ENCODE peak calls at places on chromosomes 5 and 9, in eight cellular contexts. One of them, this sample, is unnamed.

GRCh38 chr9:73494894-73495293 is 343.2 kb downstream of the ANXA1 start:
- ATAC-seq in HepG2: no peak
- ATAC-seq in Panc1: no peak
- ATAC-seq in K562: no peak
- ATAC-seq in GM12878: no peak
- ATAC-seq in HCT116: no peak
- ATAC-seq in GM23338: no peak
- ATAC-seq in upper lobe of left lung: no peak
- ATAC-seq in this sample: no peak

GRCh38 chr5:96381526-96381925 is 51.5 kb downstream of the PCSK1 start:
- ATAC-seq in K562: peak
- ATAC-seq in HCT116: no peak
- ATAC-seq in GM23338: peak
- ATAC-seq in GM12878: peak
- ATAC-seq in Panc1: no peak
- ATAC-seq in HepG2: peak
- ATAC-seq in upper lobe of left lung: no peak
- ATAC-seq in this sample: no peak

GRCh38 chr5:142492781-142493281 is 168.0 kb upstream of the SPRY4 start:
- ATAC-seq in upper lobe of left lung: no peak
- ATAC-seq in HepG2: no peak
- ATAC-seq in HCT116: no peak
- ATAC-seq in GM12878: no peak
- ATAC-seq in GM23338: no peak
- ATAC-seq in K562: no peak
- ATAC-seq in Panc1: no peak
- ATAC-seq in this sample: peak

GRCh38 chr5:54301215-54301614 is 9.2 kb downstream of the ARL15 start:
- ATAC-seq in GM12878: no peak
- ATAC-seq in HCT116: no peak
- ATAC-seq in K562: no peak
- ATAC-seq in upper lobe of left lung: no peak
- ATAC-seq in Panc1: no peak
- ATAC-seq in HepG2: no peak
- ATAC-seq in GM23338: no peak
- ATAC-seq in this sample: no peak

GRCh38 chr9:114382951-114383865 is 4.6 kb downstream of the AKNA start:
- ATAC-seq in GM12878: peak
- ATAC-seq in HCT116: no peak
- ATAC-seq in Panc1: peak
- ATAC-seq in HepG2: peak
- ATAC-seq in GM23338: peak
- ATAC-seq in K562: peak
- ATAC-seq in upper lobe of left lung: no peak
- ATAC-seq in this sample: peak

GRCh38 chr5:140024928-140025327 is 18.2 kb downstream of the NRG2 start:
- ATAC-seq in Panc1: no peak
- ATAC-seq in upper lobe of left lung: no peak
- ATAC-seq in K562: no peak
- ATAC-seq in HepG2: no peak
- ATAC-seq in GM23338: no peak
- ATAC-seq in HCT116: no peak
- ATAC-seq in GM12878: peak
- ATAC-seq in this sample: no peak

GRCh38 chr9:136613824-136614371 is 48.8 kb upstream of the EGFL7 start:
- ATAC-seq in K562: no peak
- ATAC-seq in GM12878: no peak
- ATAC-seq in upper lobe of left lung: no peak
- ATAC-seq in GM23338: no peak
- ATAC-seq in HCT116: no peak
- ATAC-seq in HepG2: no peak
- ATAC-seq in Panc1: no peak
- ATAC-seq in this sample: peak

GRCh38 chr5:113218906-113219517 is 215.8 kb downstream of the TSSK1B start:
- ATAC-seq in Panc1: no peak
- ATAC-seq in upper lobe of left lung: no peak
- ATAC-seq in HCT116: no peak
- ATAC-seq in HepG2: no peak
- ATAC-seq in GM12878: no peak
- ATAC-seq in K562: no peak
- ATAC-seq in GM23338: no peak
- ATAC-seq in this sample: no peak

GRCh38 chr5:171785517-171785916 is at the start of gene SMIM23:
- ATAC-seq in GM23338: no peak
- ATAC-seq in HepG2: no peak
- ATAC-seq in upper lobe of left lung: no peak
- ATAC-seq in HCT116: no peak
- ATAC-seq in Panc1: no peak
- ATAC-seq in GM12878: no peak
- ATAC-seq in K562: no peak
- ATAC-seq in this sample: no peak

GRCh38 chr5:148949871-148950863 is 112.7 kb downstream of the SH3TC2 start:
- ATAC-seq in GM23338: peak
- ATAC-seq in upper lobe of left lung: peak
- ATAC-seq in HepG2: no peak
- ATAC-seq in HCT116: no peak
- ATAC-seq in Panc1: no peak
- ATAC-seq in K562: no peak
- ATAC-seq in GM12878: no peak
- ATAC-seq in this sample: peak

GRCh38 chr5:142756576-142756975 is 13.6 kb upstream of the ARHGAP26 start:
- ATAC-seq in Panc1: no peak
- ATAC-seq in HepG2: no peak
- ATAC-seq in GM12878: no peak
- ATAC-seq in GM23338: no peak
- ATAC-seq in upper lobe of left lung: no peak
- ATAC-seq in HCT116: no peak
- ATAC-seq in K562: no peak
- ATAC-seq in this sample: no peak

GRCh38 chr9:114082017-114082735 is 4.1 kb upstream of the AMBP start:
- ATAC-seq in Panc1: peak
- ATAC-seq in HCT116: peak
- ATAC-seq in GM23338: peak
- ATAC-seq in K562: peak
- ATAC-seq in HepG2: peak
- ATAC-seq in GM12878: peak
- ATAC-seq in upper lobe of left lung: peak
- ATAC-seq in this sample: peak

GRCh38 chr9:129630967-129631672 is 5.2 kb downstream of the NTMT1 start:
- ATAC-seq in GM23338: peak
- ATAC-seq in K562: no peak
- ATAC-seq in HCT116: no peak
- ATAC-seq in GM12878: no peak
- ATAC-seq in Panc1: peak
- ATAC-seq in upper lobe of left lung: no peak
- ATAC-seq in HepG2: no peak
- ATAC-seq in this sample: no peak

GRCh38 chr9:16022228-16022627 is 469.4 kb downstream of the CCDC171 start:
- ATAC-seq in upper lobe of left lung: no peak
- ATAC-seq in Panc1: no peak
- ATAC-seq in K562: no peak
- ATAC-seq in HepG2: no peak
- ATAC-seq in HCT116: no peak
- ATAC-seq in GM23338: peak
- ATAC-seq in GM12878: no peak
- ATAC-seq in this sample: no peak

GRCh38 chr9:121350993-121351561 is 19.0 kb downstream of the STOM start:
- ATAC-seq in K562: peak
- ATAC-seq in GM12878: no peak
- ATAC-seq in HepG2: no peak
- ATAC-seq in Panc1: no peak
- ATAC-seq in upper lobe of left lung: peak
- ATAC-seq in HCT116: peak
- ATAC-seq in GM23338: no peak
- ATAC-seq in this sample: peak

GRCh38 chr5:139769477-139769876 is 26.1 kb upstream of the PSD2 start:
- ATAC-seq in Panc1: no peak
- ATAC-seq in K562: no peak
- ATAC-seq in HCT116: no peak
- ATAC-seq in HepG2: no peak
- ATAC-seq in upper lobe of left lung: no peak
- ATAC-seq in GM12878: no peak
- ATAC-seq in GM23338: no peak
- ATAC-seq in this sample: no peak

GRCh38 chr5:38212307-38212706 is 46.1 kb upstream of the EGFLAM start:
- ATAC-seq in HepG2: no peak
- ATAC-seq in upper lobe of left lung: no peak
- ATAC-seq in GM23338: no peak
- ATAC-seq in HCT116: no peak
- ATAC-seq in K562: no peak
- ATAC-seq in GM12878: no peak
- ATAC-seq in Panc1: no peak
- ATAC-seq in this sample: no peak

GRCh38 chr9:20242767-20243166 is 379.5 kb downstream of the MLLT3 start:
- ATAC-seq in HepG2: no peak
- ATAC-seq in GM12878: peak
- ATAC-seq in upper lobe of left lung: no peak
- ATAC-seq in K562: no peak
- ATAC-seq in HCT116: no peak
- ATAC-seq in GM23338: no peak
- ATAC-seq in Panc1: no peak
- ATAC-seq in this sample: no peak

GRCh38 chr9:109518621-109519335 is 20.7 kb upstream of the PTPN3 start:
- ATAC-seq in GM12878: no peak
- ATAC-seq in K562: no peak
- ATAC-seq in HCT116: no peak
- ATAC-seq in Panc1: no peak
- ATAC-seq in upper lobe of left lung: no peak
- ATAC-seq in GM23338: no peak
- ATAC-seq in HepG2: no peak
- ATAC-seq in this sample: no peak

GRCh38 chr5:74643160-74643562 is 2.6 kb upstream of the ENC1 start:
- ATAC-seq in GM12878: no peak
- ATAC-seq in K562: no peak
- ATAC-seq in upper lobe of left lung: peak
- ATAC-seq in HCT116: no peak
- ATAC-seq in Panc1: no peak
- ATAC-seq in HepG2: no peak
- ATAC-seq in GM23338: no peak
- ATAC-seq in this sample: no peak

GRCh38 chr9:27600254-27600653 is 27.0 kb upstream of the C9orf72 start:
- ATAC-seq in HCT116: no peak
- ATAC-seq in upper lobe of left lung: no peak
- ATAC-seq in K562: no peak
- ATAC-seq in Panc1: no peak
- ATAC-seq in GM23338: peak
- ATAC-seq in HepG2: no peak
- ATAC-seq in GM12878: no peak
- ATAC-seq in this sample: no peak

GRCh38 chr5:42887094-42887493 is 75.4 kb upstream of the SELENOP start:
- ATAC-seq in K562: no peak
- ATAC-seq in Panc1: no peak
- ATAC-seq in HepG2: no peak
- ATAC-seq in HCT116: peak
- ATAC-seq in GM23338: no peak
- ATAC-seq in GM12878: no peak
- ATAC-seq in upper lobe of left lung: no peak
- ATAC-seq in this sample: no peak

DNA sequence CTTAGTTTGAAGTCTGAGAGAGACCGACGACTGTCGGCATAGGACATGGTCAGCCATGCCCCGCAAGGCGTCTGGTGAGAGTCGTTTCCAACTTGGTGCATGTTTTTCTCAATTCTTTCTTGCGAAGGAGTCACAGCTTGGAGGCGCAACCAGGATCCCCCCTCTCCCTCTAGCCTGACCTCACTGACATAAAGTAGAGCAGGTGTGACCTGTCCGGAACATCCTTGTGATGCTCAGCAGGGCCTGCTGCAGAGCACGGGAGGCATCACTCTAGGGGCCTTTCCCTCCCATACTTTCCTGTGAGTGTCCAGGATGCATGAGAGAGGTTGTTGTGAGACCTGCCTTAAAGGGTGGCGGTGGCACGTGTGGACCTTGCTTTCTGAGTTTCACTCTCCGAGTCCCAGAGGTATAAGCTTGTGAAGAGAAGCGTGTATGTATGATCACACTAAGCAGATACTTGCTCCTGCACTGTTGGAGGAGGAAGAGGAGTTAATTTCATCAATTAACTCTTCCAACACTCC is 5.0 kb downstream of the TENT4A start:
- ATAC-seq in GM12878: peak
- ATAC-seq in K562: no peak
- ATAC-seq in HepG2: no peak
- ATAC-seq in Panc1: no peak
- ATAC-seq in GM23338: no peak
- ATAC-seq in upper lobe of left lung: no peak
- ATAC-seq in HCT116: no peak
- ATAC-seq in this sample: no peak
- TF ChIP-seq POLR2AphosphoS5 in GM12878: no peak
- TF ChIP-seq POLR2AphosphoS5 in K562: no peak
- TF ChIP-seq POLR2AphosphoS5 in HepG2: no peak
- TF ChIP-seq POLR2AphosphoS5 in Panc1: no peak
- TF ChIP-seq POLR2AphosphoS5 in GM23338: no peak
- TF ChIP-seq POLR2AphosphoS5 in upper lobe of left lung: no peak
- TF ChIP-seq POLR2AphosphoS5 in HCT116: no peak
- TF ChIP-seq POLR2AphosphoS5 in this sample: no peak

GRCh38 chr5:77850536-77851228 is 74.5 kb upstream of the TBCA start:
- ATAC-seq in K562: no peak
- ATAC-seq in upper lobe of left lung: no peak
- ATAC-seq in GM12878: no peak
- ATAC-seq in Panc1: no peak
- ATAC-seq in HCT116: no peak
- ATAC-seq in GM23338: peak
- ATAC-seq in HepG2: no peak
- ATAC-seq in this sample: no peak
- H3K4me3 ChIP-seq in K562: no peak
- H3K4me3 ChIP-seq in upper lobe of left lung: peak
- H3K4me3 ChIP-seq in GM12878: no peak
- H3K4me3 ChIP-seq in Panc1: no peak
- H3K4me3 ChIP-seq in HCT116: no peak
- H3K4me3 ChIP-seq in GM23338: peak
- H3K4me3 ChIP-seq in HepG2: no peak
- H3K4me3 ChIP-seq in this sample: peak

DNA sequence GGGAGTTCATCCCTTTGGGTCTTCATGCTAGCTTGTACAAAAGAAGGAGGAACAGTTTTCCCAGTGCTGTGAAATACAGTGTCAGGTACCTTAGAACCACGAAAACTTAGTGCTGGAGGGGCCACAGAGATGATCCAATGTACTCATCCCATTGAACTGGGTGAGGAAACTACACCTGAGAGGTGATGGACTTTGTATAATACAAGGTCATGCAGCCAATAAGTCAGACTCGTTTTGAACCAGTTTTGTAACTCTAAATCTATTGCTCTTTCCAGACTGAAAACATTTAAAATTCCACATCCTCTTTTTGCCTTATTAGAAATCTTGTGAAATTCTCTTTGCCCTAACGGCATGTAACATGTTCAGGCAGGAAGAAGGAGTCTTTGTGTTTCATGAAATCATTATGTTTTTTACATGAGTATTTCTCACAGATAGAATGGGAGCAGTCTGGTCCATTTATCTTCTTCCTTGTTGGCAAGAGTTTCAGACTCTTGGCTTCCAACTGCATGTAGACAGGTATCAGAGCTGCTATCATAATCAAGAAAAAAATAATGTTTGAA is 146.8 kb upstream of the FBXL7 start:
- ATAC-seq in upper lobe of left lung: no peak
- ATAC-seq in HepG2: no peak
- ATAC-seq in K562: no peak
- ATAC-seq in Panc1: no peak
- ATAC-seq in HCT116: no peak
- ATAC-seq in GM23338: no peak
- ATAC-seq in GM12878: no peak
- ATAC-seq in this sample: no peak
- TF ChIP-seq POLR2AphosphoS5 in upper lobe of left lung: no peak
- TF ChIP-seq POLR2AphosphoS5 in HepG2: no peak
- TF ChIP-seq POLR2AphosphoS5 in K562: no peak
- TF ChIP-seq POLR2AphosphoS5 in Panc1: no peak
- TF ChIP-seq POLR2AphosphoS5 in HCT116: no peak
- TF ChIP-seq POLR2AphosphoS5 in GM23338: no peak
- TF ChIP-seq POLR2AphosphoS5 in GM12878: no peak
- TF ChIP-seq POLR2AphosphoS5 in this sample: no peak

GRCh38 chr5:131984945-131985665 is 26.4 kb downstream of the ACSL6 start:
- ATAC-seq in K562: no peak
- ATAC-seq in GM12878: no peak
- ATAC-seq in HepG2: no peak
- ATAC-seq in Panc1: no peak
- ATAC-seq in upper lobe of left lung: no peak
- ATAC-seq in GM23338: no peak
- ATAC-seq in HCT116: no peak
- ATAC-seq in this sample: no peak
- H3K4me3 ChIP-seq in K562: no peak
- H3K4me3 ChIP-seq in GM12878: no peak
- H3K4me3 ChIP-seq in HepG2: no peak
- H3K4me3 ChIP-seq in Panc1: no peak
- H3K4me3 ChIP-seq in upper lobe of left lung: no peak
- H3K4me3 ChIP-seq in GM23338: no peak
- H3K4me3 ChIP-seq in HCT116: no peak
- H3K4me3 ChIP-seq in this sample: no peak

This sample was measured in gastroesophageal sphincter.